ENCODE peak calls at places on chromosomes 13 and 19, in five cellular contexts. H is IMR-90, O is AG04450, K is head of caudate nucleus, A is fibroblast of pulmonary artery. I is an unnamed sample.

GRCh38 chr19:28345811-28346210 is 867.1 kb downstream of the UQCRFS1 start:
- DNase-seq in H (no peak), O (no peak), K (no peak), A (no peak), I (no peak)

GRCh38 chr13:66657165-66657895 is 572.8 kb downstream of the PCDH9 start:
- DNase-seq in H (peak; percentile 98), O (peak; percentile 91), K (peak; percentile 16), A (peak; percentile 99), I (peak; percentile 98)

GRCh38 chr13:20714161-20714560 is 10.7 kb downstream of the IL17D start:
- DNase-seq in H (no peak), O (no peak), K (no peak), A (no peak), I (peak; percentile 75)

GRCh38 chr13:94079876-94080275 is 399.6 kb downstream of the DCT start:
- DNase-seq in H (peak; percentile 54), O (no peak), K (no peak), A (peak; percentile 36), I (peak; percentile 64)

GRCh38 chr13:22210134-22210930 is 539.5 kb downstream of the FGF9 start:
- DNase-seq in H (no peak), O (no peak), K (no peak), A (no peak), I (no peak)

GRCh38 chr19:43132696-43133095 is 50.2 kb upstream of the PSG2 start:
- DNase-seq in H (peak; percentile 59), O (no peak), K (no peak), A (no peak), I (no peak)

GRCh38 chr13:93199856-93200255 is 26.8 kb upstream of the GPC6 start:
- DNase-seq in H (no peak), O (no peak), K (no peak), A (no peak), I (no peak)

GRCh38 chr19:34669305-34669704 is 7.7 kb downstream of the SCGB2B2 start:
- DNase-seq in H (no peak), O (no peak), K (no peak), A (no peak), I (no peak)

GRCh38 chr19:45166723-45167252 is 6.0 kb upstream of the NKPD1 start:
- DNase-seq in H (no peak), O (no peak), K (no peak), A (no peak), I (no peak)

GRCh38 chr19:8028951-8029491 is 23.5 kb upstream of the CCL25 start:
- DNase-seq in H (peak; percentile 13), O (no peak), K (no peak), A (peak; percentile 21), I (no peak)

GRCh38 chr19:13932911-13933393 is 5.3 kb downstream of the PODNL1 start:
- DNase-seq in H (no peak), O (no peak), K (no peak), A (no peak), I (no peak)

GRCh38 chr13:81480634-81481033 is 1139.7 kb upstream of the SPRY2 start:
- DNase-seq in H (no peak), O (no peak), K (no peak), A (no peak), I (no peak)

GRCh38 chr13:29800687-29801086 is 49.7 kb downstream of the UBL3 start:
- DNase-seq in H (no peak), O (no peak), K (no peak), A (no peak), I (no peak)

GRCh38 chr13:111424134-111424533 is 103.7 kb downstream of the TEX29 start:
- DNase-seq in H (no peak), O (no peak), K (no peak), A (no peak), I (no peak)

GRCh38 chr19:8607386-8607785 is 3.1 kb downstream of the ADAMTS10 start:
- DNase-seq in H (peak; percentile 23), O (no peak), K (no peak), A (peak; percentile 73), I (peak; percentile 62)

I was measured in astrocyte of the spinal cord.